ENCODE peak calls at places on chromosome 22, in four cellular contexts. One of them, this sample, is unnamed.

GRCh38 chr22:50179937-50180726 is 5.6 kb upstream of the TRABD start:
- DNase-seq in stimulated activated CD8-positive, alpha-beta memory T cell treated with anti-CD3 and anti-CD28 coated beads, Interleukin-4, amount 100 ng/mL, for 48 hours: no peak
- DNase-seq in tibial artery: no peak
- DNase-seq in M059J: no peak
- DNase-seq in this sample: no peak

GRCh38 chr22:27262371-27262770 is 539.2 kb downstream of the MN1 start:
- DNase-seq in M059J: no peak
- DNase-seq in tibial artery: no peak
- DNase-seq in stimulated activated CD8-positive, alpha-beta memory T cell treated with anti-CD3 and anti-CD28 coated beads, Interleukin-4, amount 100 ng/mL, for 48 hours: no peak
- DNase-seq in this sample: no peak

GRCh38 chr22:46649176-46650077 is 29.2 kb downstream of the GRAMD4 start:
- DNase-seq in tibial artery: no peak
- DNase-seq in stimulated activated CD8-positive, alpha-beta memory T cell treated with anti-CD3 and anti-CD28 coated beads, Interleukin-4, amount 100 ng/mL, for 48 hours: no peak
- DNase-seq in M059J: no peak
- DNase-seq in this sample: no peak

GRCh38 chr22:44630826-44631225 is 71.2 kb upstream of the PRR5 start:
- DNase-seq in M059J: no peak
- DNase-seq in stimulated activated CD8-positive, alpha-beta memory T cell treated with anti-CD3 and anti-CD28 coated beads, Interleukin-4, amount 100 ng/mL, for 48 hours: no peak
- DNase-seq in tibial artery: peak
- DNase-seq in this sample: no peak

GRCh38 chr22:49992921-49993648 is 19.5 kb downstream of the IL17REL start:
- DNase-seq in stimulated activated CD8-positive, alpha-beta memory T cell treated with anti-CD3 and anti-CD28 coated beads, Interleukin-4, amount 100 ng/mL, for 48 hours: peak
- DNase-seq in tibial artery: peak
- DNase-seq in M059J: peak
- DNase-seq in this sample: peak

GRCh38 chr22:30029512-30029911 is 50.8 kb upstream of the HORMAD2 start:
- DNase-seq in M059J: no peak
- DNase-seq in stimulated activated CD8-positive, alpha-beta memory T cell treated with anti-CD3 and anti-CD28 coated beads, Interleukin-4, amount 100 ng/mL, for 48 hours: no peak
- DNase-seq in tibial artery: no peak
- DNase-seq in this sample: no peak

GRCh38 chr22:50267591-50268390 is 2.4 kb downstream of the MAPK11 start:
- DNase-seq in M059J: no peak
- DNase-seq in stimulated activated CD8-positive, alpha-beta memory T cell treated with anti-CD3 and anti-CD28 coated beads, Interleukin-4, amount 100 ng/mL, for 48 hours: peak
- DNase-seq in tibial artery: peak
- DNase-seq in this sample: peak

GRCh38 chr22:33006220-33006954 is 51.8 kb downstream of the SYN3 start:
- DNase-seq in tibial artery: no peak
- DNase-seq in stimulated activated CD8-positive, alpha-beta memory T cell treated with anti-CD3 and anti-CD28 coated beads, Interleukin-4, amount 100 ng/mL, for 48 hours: no peak
- DNase-seq in M059J: no peak
- DNase-seq in this sample: no peak

GRCh38 chr22:38655532-38656255 is 498 bp downstream of the FAM227A start:
- DNase-seq in stimulated activated CD8-positive, alpha-beta memory T cell treated with anti-CD3 and anti-CD28 coated beads, Interleukin-4, amount 100 ng/mL, for 48 hours: no peak
- DNase-seq in M059J: peak
- DNase-seq in tibial artery: no peak
- DNase-seq in this sample: no peak

GRCh38 chr22:24474649-24475048 is 20.5 kb upstream of the UPB1 start:
- DNase-seq in M059J: no peak
- DNase-seq in stimulated activated CD8-positive, alpha-beta memory T cell treated with anti-CD3 and anti-CD28 coated beads, Interleukin-4, amount 100 ng/mL, for 48 hours: no peak
- DNase-seq in tibial artery: no peak
- DNase-seq in this sample: no peak

GRCh38 chr22:17370036-17370765 is 941 bp downstream of the CECR2 start:
- DNase-seq in stimulated activated CD8-positive, alpha-beta memory T cell treated with anti-CD3 and anti-CD28 coated beads, Interleukin-4, amount 100 ng/mL, for 48 hours: no peak
- DNase-seq in tibial artery: no peak
- DNase-seq in M059J: no peak
- DNase-seq in this sample: no peak

GRCh38 chr22:30204015-30204741 is 42.4 kb downstream of the LIF start:
- DNase-seq in M059J: no peak
- DNase-seq in stimulated activated CD8-positive, alpha-beta memory T cell treated with anti-CD3 and anti-CD28 coated beads, Interleukin-4, amount 100 ng/mL, for 48 hours: no peak
- DNase-seq in tibial artery: no peak
- DNase-seq in this sample: no peak

GRCh38 chr22:35070451-35071093 is 4.6 kb downstream of the ISX start:
- DNase-seq in stimulated activated CD8-positive, alpha-beta memory T cell treated with anti-CD3 and anti-CD28 coated beads, Interleukin-4, amount 100 ng/mL, for 48 hours: no peak
- DNase-seq in M059J: no peak
- DNase-seq in tibial artery: no peak
- DNase-seq in this sample: no peak

GRCh38 chr22:43152001-43152354 is 619 bp downstream of the TSPO start:
- DNase-seq in stimulated activated CD8-positive, alpha-beta memory T cell treated with anti-CD3 and anti-CD28 coated beads, Interleukin-4, amount 100 ng/mL, for 48 hours: no peak
- DNase-seq in tibial artery: no peak
- DNase-seq in M059J: no peak
- DNase-seq in this sample: no peak

GRCh38 chr22:48342732-48343131 is 1484.9 kb downstream of the BRD1 start:
- DNase-seq in stimulated activated CD8-positive, alpha-beta memory T cell treated with anti-CD3 and anti-CD28 coated beads, Interleukin-4, amount 100 ng/mL, for 48 hours: no peak
- DNase-seq in tibial artery: no peak
- DNase-seq in M059J: no peak
- DNase-seq in this sample: no peak

GRCh38 chr22:23562186-23562585 is 17.9 kb downstream of the IGLL1 start:
- DNase-seq in M059J: no peak
- DNase-seq in stimulated activated CD8-positive, alpha-beta memory T cell treated with anti-CD3 and anti-CD28 coated beads, Interleukin-4, amount 100 ng/mL, for 48 hours: no peak
- DNase-seq in tibial artery: peak
- DNase-seq in this sample: no peak

GRCh38 chr22:43255299-43255698 is 68.4 kb upstream of the TTLL12 start:
- DNase-seq in M059J: no peak
- DNase-seq in tibial artery: no peak
- DNase-seq in stimulated activated CD8-positive, alpha-beta memory T cell treated with anti-CD3 and anti-CD28 coated beads, Interleukin-4, amount 100 ng/mL, for 48 hours: no peak
- DNase-seq in this sample: no peak

GRCh38 chr22:45608763-45609180 is 62.9 kb upstream of the ATXN10 start:
- DNase-seq in tibial artery: no peak
- DNase-seq in stimulated activated CD8-positive, alpha-beta memory T cell treated with anti-CD3 and anti-CD28 coated beads, Interleukin-4, amount 100 ng/mL, for 48 hours: peak
- DNase-seq in M059J: peak
- DNase-seq in this sample: peak

GRCh38 chr22:23862103-23862502 is 4.4 kb downstream of the SLC2A11 start:
- DNase-seq in stimulated activated CD8-positive, alpha-beta memory T cell treated with anti-CD3 and anti-CD28 coated beads, Interleukin-4, amount 100 ng/mL, for 48 hours: peak
- DNase-seq in M059J: peak
- DNase-seq in tibial artery: no peak
- DNase-seq in this sample: peak

GRCh38 chr22:19461506-19461905 is 14.0 kb upstream of the C22orf39 start:
- DNase-seq in stimulated activated CD8-positive, alpha-beta memory T cell treated with anti-CD3 and anti-CD28 coated beads, Interleukin-4, amount 100 ng/mL, for 48 hours: no peak
- DNase-seq in M059J: no peak
- DNase-seq in tibial artery: no peak
- DNase-seq in this sample: no peak

GRCh38 chr22:39117585-39118191 is 20.6 kb downstream of the APOBEC3H start:
- DNase-seq in tibial artery: no peak
- DNase-seq in M059J: peak
- DNase-seq in stimulated activated CD8-positive, alpha-beta memory T cell treated with anti-CD3 and anti-CD28 coated beads, Interleukin-4, amount 100 ng/mL, for 48 hours: peak
- DNase-seq in this sample: peak

This sample was measured in activated CD8-positive, alpha-beta memory T cell treated with anti-CD3 and anti-CD28 coated beads, Interleukin-2, amount 10 ng/mL, durations not matched to agents 7 days and 5 days.